ENCODE peak calls at places on chromosomes 2 and 18, in seven cellular contexts. C is left ventricle myocardium inferior, P is GM23338, F is body of pancreas, R is brain microvascular endothelial cell, X is stomach, Q is SK-N-SH. N is an unnamed sample.

GRCh38 chr2:188897096-188897495 is 77.1 kb upstream of the COL3A1 start:
- DNase-seq in R (no peak), Q (no peak), C (no peak), F (no peak), P (no peak), X (no peak), N (no peak)

GRCh38 chr18:22283397-22283796 is 114.0 kb downstream of the GATA6 start:
- DNase-seq in R (peak; percentile 60), X (no peak), C (no peak), P (no peak), F (no peak), Q (no peak), N (peak; percentile 70)

GRCh38 chr2:122706757-122707223 is 951.3 kb downstream of the TSN start:
- DNase-seq in X (no peak), R (no peak), F (no peak), P (no peak), C (no peak), Q (no peak), N (no peak)

GRCh38 chr2:68357608-68358337 is 7.3 kb upstream of the PLEK start:
- DNase-seq in C (peak; percentile 31), R (peak; percentile 56), P (peak; percentile 85), X (no peak), Q (peak; percentile 44), F (peak; percentile 61), N (peak; percentile 66)

GRCh38 chr18:10453885-10454772 is at the start of gene APCDD1:
- DNase-seq in X (peak; percentile 64), P (peak; percentile 73), F (peak; percentile 63), R (no peak), C (peak; percentile 82), Q (peak; percentile 88), N (no peak)

GRCh38 chr18:79479761-79480161 is 84.0 kb downstream of the NFATC1 start:
- DNase-seq in Q (no peak), C (peak; percentile 6), F (no peak), R (no peak), X (no peak), P (no peak), N (no peak)

GRCh38 chr18:77006305-77007175 is 126.0 kb downstream of the MBP start:
- DNase-seq in R (no peak), F (peak; percentile 27), X (no peak), C (no peak), P (peak; percentile 34), Q (no peak), N (no peak)

GRCh38 chr2:160203422-160203821 is 3.4 kb upstream of the ITGB6 start:
- DNase-seq in P (no peak), Q (no peak), C (no peak), X (no peak), R (no peak), F (no peak), N (no peak)

GRCh38 chr2:138439733-138440132 is 61.8 kb upstream of the SPOPL start:
- DNase-seq in R (no peak), C (no peak), F (no peak), X (no peak), Q (no peak), P (no peak), N (no peak)

GRCh38 chr18:44917184-44917864 is 236.6 kb downstream of the SETBP1 start:
- DNase-seq in P (no peak), C (no peak), Q (no peak), F (peak; percentile 42), R (no peak), X (no peak), N (no peak)

DNA sequence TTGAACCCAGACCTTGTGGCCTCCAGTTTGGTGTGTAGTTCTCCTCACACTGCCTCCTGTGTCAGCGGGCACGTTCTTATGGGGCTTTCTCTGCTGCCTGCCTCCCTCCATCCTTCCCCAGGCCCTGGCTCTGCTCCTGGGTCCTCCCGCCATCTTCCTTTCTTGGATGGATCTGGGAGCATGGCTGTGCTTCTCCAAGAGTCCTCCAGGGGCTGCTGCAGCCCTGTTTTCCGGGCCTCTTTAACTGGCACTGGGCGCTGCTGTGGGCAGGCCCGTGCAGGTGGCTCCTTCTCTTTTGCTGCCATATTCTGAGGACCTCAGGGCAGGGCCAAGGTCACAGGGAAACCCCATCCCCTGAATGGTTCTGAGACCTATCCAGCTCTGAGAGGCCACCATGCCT is 17.8 kb downstream of the THNSL2 start:
- DNase-seq in R (no peak), P (peak; percentile 74), Q (no peak), C (no peak), X (no peak), F (no peak), N (no peak)
- TF ChIP-seq CTCF in R (peak; percentile 35), P (peak; percentile 62), Q (peak; percentile 26), C (peak; percentile 26), X (no peak), F (no peak), N (peak; percentile 39)

GRCh38 chr2:75606851-75607798 is 39.5 kb upstream of the MRPL19 start:
- DNase-seq in F (no peak), Q (no peak), R (peak; percentile 83), X (no peak), C (no peak), P (no peak), N (peak; percentile 73)
- H3K27me3 ChIP-seq in F (no peaks in the 10 kb centered on the region), Q (no peaks in the 10 kb centered on the region), R (no peaks in the 10 kb centered on the region), X (peaks cover 13% of the 10 kb centered on the region), C (peaks cover 67% of the 10 kb centered on the region), P (no peaks in the 10 kb centered on the region), N (no peaks in the 10 kb centered on the region)

GRCh38 chr2:62099050-62099449 is 96.9 kb upstream of the B3GNT2 start:
- DNase-seq in Q (no peak), P (no peak), F (no peak), C (no peak), R (no peak), X (no peak), N (no peak)

GRCh38 chr2:62102402-62102920 is 93.5 kb upstream of the B3GNT2 start:
- DNase-seq in X (no peak), F (no peak), Q (no peak), C (no peak), P (no peak), R (no peak), N (no peak)

GRCh38 chr2:62101886-62102285 is 94.0 kb upstream of the B3GNT2 start:
- DNase-seq in R (no peak), F (no peak), Q (no peak), X (no peak), C (no peak), P (no peak), N (no peak)

GRCh38 chr2:62099523-62100175 is 96.3 kb upstream of the B3GNT2 start:
- DNase-seq in X (no peak), Q (no peak), P (no peak), R (no peak), F (no peak), C (no peak), N (no peak)
- H3K4me3 ChIP-seq in X (no peak overlapping the region), Q (no peak overlapping the region), P (no peak overlapping the region), R (no peak overlapping the region), F (no peak overlapping the region), C (no peak overlapping the region), N (no peak overlapping the region)

DNA sequence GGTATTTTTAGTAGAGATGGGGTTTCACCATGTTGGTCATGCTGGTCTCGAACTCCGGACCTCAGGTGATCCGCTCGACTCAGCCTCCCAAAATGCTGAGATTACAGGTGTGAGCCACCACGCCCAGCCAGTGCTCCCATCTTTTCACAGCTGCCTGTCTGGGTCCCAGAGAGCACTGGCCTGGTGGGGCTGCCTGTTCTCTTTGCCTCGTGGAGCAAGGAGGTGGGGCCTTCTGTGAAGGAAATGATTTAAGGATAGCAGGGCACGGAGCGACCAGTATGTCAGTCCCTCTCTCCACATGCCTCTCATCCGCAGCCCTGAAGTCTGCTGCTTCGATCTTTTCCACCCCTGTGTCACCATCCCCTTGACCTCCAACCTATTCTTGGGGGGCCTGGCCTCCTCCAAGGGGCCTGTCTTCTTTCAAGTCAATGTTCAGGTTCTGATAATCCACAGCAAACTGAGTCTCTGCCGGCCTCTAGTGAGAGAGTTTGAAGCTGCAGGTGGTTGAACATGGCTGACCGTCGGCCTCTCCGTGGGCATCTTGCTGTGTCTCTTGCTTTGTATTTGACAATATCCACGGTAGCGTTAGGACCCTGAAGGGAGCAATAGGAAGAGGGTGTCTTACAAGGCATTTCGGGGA is 28.2 kb upstream of the GIGYF2 start:
- DNase-seq in P (peak; percentile 65), C (no peak), Q (no peak), F (peak; percentile 10), X (peak; percentile 28), R (peak; percentile 25), N (no peak)
- TF ChIP-seq CTCF in P (peak; percentile 55), C (peak; percentile 68), Q (peak; percentile 42), F (peak; percentile 8), X (peak; percentile 21), R (peak; percentile 74), N (peak; percentile 28)

DNA sequence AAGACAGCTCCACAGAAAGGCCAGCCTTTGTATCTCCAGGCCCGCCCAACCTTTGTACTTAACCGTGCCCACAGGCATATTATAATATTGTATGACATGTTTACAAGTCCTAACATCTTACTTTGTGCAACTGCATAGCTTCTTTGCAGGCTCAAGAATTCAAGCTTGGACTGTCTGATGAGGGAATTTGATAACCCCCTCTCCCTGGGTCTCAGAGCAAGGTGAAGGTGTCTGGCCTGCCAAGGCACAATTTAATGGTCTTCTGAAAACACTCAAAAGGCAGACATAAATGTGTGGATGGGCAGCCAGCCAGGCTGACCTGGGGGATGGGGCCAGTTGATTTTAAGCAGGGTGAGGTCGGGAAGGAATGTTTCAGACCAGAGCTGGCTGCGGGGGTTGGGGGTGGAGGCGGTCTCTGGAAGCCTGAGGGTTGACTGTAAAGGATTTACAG is 732.7 kb upstream of the FANCL start:
- DNase-seq in Q (peak; percentile 9), P (peak; percentile 73), C (no peak), R (no peak), F (no peak), X (no peak), N (peak; percentile 41)
- H3K27me3 ChIP-seq in Q (no peaks in the 10 kb centered on the region), P (no peaks in the 10 kb centered on the region), C (no peaks in the 10 kb centered on the region), R (no peaks in the 10 kb centered on the region), F (no peaks in the 10 kb centered on the region), X (no peaks in the 10 kb centered on the region), N (no peaks in the 10 kb centered on the region)

DNA sequence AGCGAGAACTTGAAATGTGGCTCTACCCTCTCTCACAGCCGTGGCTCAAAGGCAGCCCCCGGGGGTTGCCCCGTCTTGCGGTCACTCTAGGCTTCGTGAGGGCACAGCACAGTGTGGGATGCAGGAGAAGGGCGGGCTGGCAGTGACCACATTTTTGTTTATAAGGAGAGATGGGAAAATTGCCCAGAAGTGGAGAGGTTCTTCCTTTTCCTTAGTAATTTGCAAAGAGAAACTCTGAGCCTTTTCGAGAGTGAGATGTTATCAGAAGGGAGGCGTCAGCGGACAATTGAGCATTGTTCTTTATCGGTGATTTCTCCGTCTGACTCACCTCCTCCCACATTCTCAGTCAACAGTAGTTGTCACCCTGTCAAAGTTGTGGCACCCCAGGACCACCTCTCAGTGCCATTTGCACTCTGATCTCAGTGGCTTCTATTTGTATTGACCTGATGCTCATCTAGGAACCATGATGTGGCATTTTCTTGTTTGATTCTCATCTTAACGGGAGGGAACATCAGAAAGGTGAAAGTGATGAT is 89.6 kb downstream of the ACAA2 start:
- DNase-seq in C (no peak), P (no peak), Q (no peak), X (no peak), F (no peak), R (peak; percentile 41), N (peak; percentile 67)
- H3K4me3 ChIP-seq in C (no peak overlapping the region), P (no peak overlapping the region), Q (no peak overlapping the region), X (no peak overlapping the region), F (no peak overlapping the region), R (no peak overlapping the region), N (no peak overlapping the region)